ENCODE peak calls at places on chromosomes 11 and 22, in seven cellular contexts. H, M, Q, P, I, O and G are unnamed samples.

GRCh38 chr11:105577645-105578044 is 32.2 kb upstream of the GRIA4 start:
- DNase-seq in H (no peak), M (no peak), Q (no peak), P (no peak), I (no peak), O (no peak), G (peak; percentile 30)

GRCh38 chr22:30906411-30906810 is 62.2 kb downstream of the MORC2 start:
- DNase-seq in H (no peak), M (no peak), Q (no peak), P (no peak), I (no peak), O (no peak), G (no peak)

GRCh38 chr11:60280412-60280811 is at the start of gene MS4A4A:
- DNase-seq in H (no peak), M (peak; percentile 93), Q (no peak), P (no peak), I (no peak), O (no peak), G (no peak)

GRCh38 chr11:129637473-129637872 is 178.2 kb upstream of the TMEM45B start:
- DNase-seq in H (no peak), M (no peak), Q (no peak), P (no peak), I (no peak), O (no peak), G (no peak)

GRCh38 chr11:65390099-65390941 is 3.9 kb downstream of the FRMD8 start:
- DNase-seq in H (no peak), M (no peak), Q (no peak), P (no peak), I (no peak), O (no peak), G (no peak)

GRCh38 chr22:24731786-24732185 is 42.7 kb downstream of the PIWIL3 start:
- DNase-seq in H (no peak), M (peak; percentile 45), Q (no peak), P (no peak), I (no peak), O (no peak), G (no peak)

GRCh38 chr11:2793781-2794418 is 91.7 kb downstream of the CDKN1C start:
- DNase-seq in H (peak; percentile 46), M (no peak), Q (no peak), P (no peak), I (no peak), O (no peak), G (no peak)

GRCh38 chr11:69852051-69852450 is 32.8 kb upstream of the FGF3 start:
- DNase-seq in H (no peak), M (no peak), Q (no peak), P (no peak), I (no peak), O (no peak), G (no peak)

GRCh38 chr11:68038718-68039525 is at the start of gene TCIRG1:
- DNase-seq in H (peak; percentile 94), M (peak; percentile 80), Q (peak; percentile 28), P (no peak), I (no peak), O (peak; percentile 78), G (peak; percentile 100)

GRCh38 chr11:1054143-1055108 is 17.9 kb upstream of the MUC6 start:
- DNase-seq in H (peak; percentile 70), M (no peak), Q (no peak), P (peak; percentile 14), I (no peak), O (no peak), G (no peak)

GRCh38 chr11:121687961-121688566 is 235.3 kb upstream of the SORL1-AS1 start:
- DNase-seq in H (no peak), M (peak; percentile 23), Q (no peak), P (peak; percentile 29), I (no peak), O (no peak), G (no peak)

GRCh38 chr11:110000045-110000502 is 93.1 kb upstream of the ZC3H12C start:
- DNase-seq in H (no peak), M (peak; percentile 75), Q (no peak), P (peak; percentile 25), I (no peak), O (no peak), G (no peak)

GRCh38 chr11:114553642-114554041 is 6.0 kb downstream of the NXPE1 start:
- DNase-seq in H (no peak), M (no peak), Q (no peak), P (no peak), I (no peak), O (no peak), G (no peak)

GRCh38 chr11:14727215-14727614 is 83.6 kb downstream of the PDE3B start:
- DNase-seq in H (no peak), M (no peak), Q (no peak), P (no peak), I (no peak), O (no peak), G (no peak)

GRCh38 chr22:28939932-28940331 is 56.6 kb downstream of the ZNRF3 start:
- DNase-seq in H (no peak), M (no peak), Q (no peak), P (no peak), I (no peak), O (no peak), G (no peak)